ENCODE peak calls at places on chromosomes 2 and 18, in four cellular contexts. S, J, D and T are unnamed samples.

GRCh38 chr2:53787911-53788289 is 1.1 kb downstream of the ERLEC1 start:
- DNase-seq in J (peak; percentile 27), S (no peak), D (no peak), T (no peak)

GRCh38 chr2:12819098-12819465 is 102.3 kb downstream of the TRIB2 start:
- DNase-seq in J (no peak), S (no peak), D (no peak), T (no peak)

GRCh38 chr2:10285578-10286198 is 17.0 kb upstream of the HPCAL1 start:
- DNase-seq in J (peak; percentile 77), S (peak; percentile 71), D (peak; percentile 33), T (no peak)

GRCh38 chr2:138335036-138335435 is 166.5 kb upstream of the SPOPL start:
- DNase-seq in S (no peak), D (no peak), J (no peak), T (no peak)

GRCh38 chr2:162067596-162067995 is 6.4 kb downstream of the DPP4 start:
- DNase-seq in D (no peak), S (no peak), J (no peak), T (no peak)

GRCh38 chr2:147045113-147045512 is 799.7 kb upstream of the ACVR2A start:
- DNase-seq in S (peak; percentile 26), D (no peak), J (peak; percentile 45), T (peak; percentile 8)

GRCh38 chr2:129133692-129134641 is 815.3 kb upstream of the HS6ST1 start:
- DNase-seq in S (no peak), J (no peak), D (no peak), T (no peak)

GRCh38 chr2:152548996-152549395 is 168.3 kb downstream of the PRPF40A start:
- DNase-seq in J (no peak), S (no peak), D (no peak), T (no peak)

GRCh38 chr2:114192362-114192761 is 250.1 kb upstream of the DPP10 start:
- DNase-seq in D (no peak), S (no peak), J (no peak), T (no peak)

GRCh38 chr2:230899786-230900185 is 25.3 kb downstream of the GPR55 start:
- DNase-seq in J (no peak), S (no peak), D (no peak), T (no peak)

GRCh38 chr2:239392072-239392357 is 8.8 kb downstream of the HDAC4 start:
- DNase-seq in D (no peak), S (no peak), J (no peak), T (no peak)

GRCh38 chr18:9516437-9517064 is 41.2 kb downstream of the RALBP1 start:
- DNase-seq in S (peak; percentile 8), J (peak; percentile 14), D (peak; percentile 51), T (no peak)

GRCh38 chr18:13500891-13501887 is 225.2 kb downstream of the FAM210A start:
- DNase-seq in S (no peak), D (no peak), J (no peak), T (no peak)

GRCh38 chr2:106638043-106638442 is 150.9 kb downstream of the CD8B2 start:
- DNase-seq in D (no peak), S (no peak), J (no peak), T (no peak)

GRCh38 chr2:152729844-152730243 is 11.4 kb downstream of the ARL6IP6 start:
- DNase-seq in J (no peak), S (no peak), D (no peak), T (no peak)

GRCh38 chr18:48728204-48728833 is 189.5 kb downstream of the CTIF start:
- DNase-seq in S (no peak), D (no peak), J (no peak), T (no peak)

GRCh38 chr2:24313744-24314632 is 46.3 kb downstream of the ITSN2 start:
- DNase-seq in J (no peak), D (no peak), S (no peak), T (no peak)

GRCh38 chr2:160210599-160211138 is 10.6 kb upstream of the ITGB6 start:
- DNase-seq in D (peak; percentile 80), J (peak; percentile 60), S (peak; percentile 68), T (no peak)
- TF ChIP-seq TCF7L2 in D (no peak), J (no peak), S (no peak), T (no peak)

GRCh38 chr2:70886541-70886987 is 49.1 kb upstream of the ATP6V1B1 start:
- DNase-seq in D (no peak), J (no peak), S (no peak), T (no peak)

GRCh38 chr2:70887208-70887549 is 48.5 kb upstream of the ATP6V1B1 start:
- DNase-seq in J (no peak), S (no peak), D (no peak), T (no peak)

GRCh38 chr2:70888389-70888924 is 47.2 kb upstream of the ATP6V1B1 start:
- DNase-seq in D (no peak), J (no peak), S (no peak), T (no peak)

GRCh38 chr2:70888925-70889715 is 46.6 kb upstream of the ATP6V1B1 start:
- DNase-seq in J (no peak), S (no peak), D (no peak), T (no peak)

GRCh38 chr2:70887550-70888229 is 48.0 kb upstream of the ATP6V1B1 start:
- DNase-seq in D (peak; percentile 42), S (no peak), J (no peak), T (no peak)
- H3K4me3 ChIP-seq in D (no peak overlapping the region), S (no peak overlapping the region), J (peak overlapping the region; percentile 54), T (peak overlapping the region; percentile 52)

GRCh38 chr2:42361728-42362298 is 796 bp upstream of the COX7A2L start:
- DNase-seq in S (no peak), J (no peak), D (no peak), T (no peak)

GRCh38 chr2:42360890-42361727 is at the start of gene COX7A2L:
- DNase-seq in D (peak; percentile 99), S (peak; percentile 92), J (peak; percentile 96), T (peak; percentile 93)

GRCh38 chr2:42360493-42360889 is 526 bp downstream of the COX7A2L start:
- DNase-seq in D (no peak), S (no peak), J (no peak), T (no peak)

GRCh38 chr2:42359304-42359749 is 1.7 kb downstream of the COX7A2L start:
- DNase-seq in D (no peak), J (no peak), S (no peak), T (peak; percentile 8)

DNA sequence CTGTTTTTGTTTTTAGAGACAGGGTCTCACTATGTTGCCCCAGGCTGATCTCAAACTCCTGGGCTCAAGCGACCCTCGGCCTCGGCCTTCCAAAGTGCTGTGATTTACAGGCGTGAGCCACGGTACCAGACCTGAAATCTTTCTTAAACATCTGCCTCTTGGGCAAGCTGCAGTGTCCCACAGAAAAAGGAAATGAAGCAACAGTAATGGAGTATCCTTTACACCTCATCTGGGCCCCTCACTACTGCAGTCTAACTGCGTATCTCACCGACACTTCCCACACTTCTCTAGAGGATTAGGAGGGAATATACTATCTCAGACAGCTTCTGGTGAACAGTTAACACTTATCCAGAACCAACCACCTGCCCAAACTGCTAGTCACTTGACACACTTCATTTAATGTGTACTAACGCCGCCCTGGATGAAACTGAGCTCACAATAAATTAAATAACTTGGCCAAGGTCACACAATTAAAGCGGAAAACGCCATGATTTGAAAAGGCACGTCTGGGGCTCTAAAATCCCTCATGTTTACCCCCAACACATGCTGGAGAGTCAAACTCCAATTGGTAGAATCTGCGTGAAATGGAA is 1.0 kb downstream of the COX7A2L start:
- DNase-seq in J (no peak), D (peak; percentile 45), S (no peak), T (no peak)
- TF ChIP-seq SIN3A in J (no peak), D (no peak), S (no peak), T (no peak)

DNA sequence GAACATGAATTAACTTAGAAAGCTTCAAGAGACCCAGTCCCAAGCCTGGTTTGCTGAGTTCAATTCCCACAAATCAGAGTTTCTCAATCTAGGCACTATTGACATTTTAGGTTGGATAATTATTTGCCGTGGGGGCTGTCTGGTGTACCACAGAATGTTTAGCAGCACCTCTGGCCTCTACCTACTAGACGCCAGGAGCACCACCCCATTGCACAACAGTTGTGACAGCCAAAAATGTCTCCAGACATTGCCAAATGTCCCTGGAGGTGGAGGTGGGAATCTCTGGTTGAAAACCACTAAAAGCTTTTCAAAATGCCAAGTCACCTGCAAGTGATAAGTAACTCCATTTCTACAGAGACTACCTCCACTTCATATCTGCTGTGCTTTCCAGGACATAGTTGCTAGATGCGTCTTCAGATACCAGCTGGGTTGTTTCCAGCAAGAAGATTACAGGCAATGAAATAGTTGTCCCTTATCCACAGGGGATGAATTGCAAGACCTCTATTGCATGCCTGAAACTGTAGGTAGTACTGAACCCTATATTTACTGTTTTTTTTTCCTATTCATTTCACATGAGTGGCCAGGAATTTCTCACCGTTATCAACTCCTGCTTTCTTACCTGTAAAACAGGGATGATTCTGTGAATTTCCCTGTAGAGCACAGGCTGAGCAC is 554.3 kb downstream of the ZEB2 start:
- DNase-seq in S (no peak), D (no peak), J (no peak), T (no peak)
- TF ChIP-seq TCF7L2 in S (no peak), D (no peak), J (no peak), T (no peak)

GRCh38 chr2:42786561-42787345 is 5.6 kb downstream of the HAAO start:
- DNase-seq in S (no peak), J (no peak), D (no peak), T (no peak)
- H3K4me3 ChIP-seq in S (no peak overlapping the region), J (no peak overlapping the region), D (no peak overlapping the region), T (no peak overlapping the region)

DNA sequence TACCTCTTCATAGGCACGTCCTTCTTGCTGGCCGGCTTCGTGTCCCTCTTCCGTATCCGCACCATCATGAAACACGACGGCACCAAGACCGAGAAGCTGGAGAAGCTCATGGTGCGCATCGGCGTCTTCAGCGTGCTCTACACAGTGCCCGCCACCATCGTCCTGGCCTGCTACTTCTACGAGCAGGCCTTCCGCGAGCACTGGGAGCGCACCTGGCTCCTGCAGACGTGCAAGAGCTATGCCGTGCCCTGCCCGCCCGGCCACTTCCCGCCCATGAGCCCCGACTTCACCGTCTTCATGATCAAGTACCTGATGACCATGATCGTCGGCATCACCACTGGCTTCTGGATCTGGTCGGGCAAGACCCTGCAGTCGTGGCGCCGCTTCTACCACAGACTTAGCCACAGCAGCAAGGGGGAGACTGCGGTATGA is 2.3 kb downstream of the FZD7 start:
- DNase-seq in S (no peak), D (no peak), J (no peak), T (no peak)
- TF ChIP-seq SIN3A in S (no peak), D (no peak), J (no peak), T (no peak)

GRCh38 chr18:79397288-79397829 is 1.6 kb downstream of the NFATC1 start:
- DNase-seq in J (no peak), S (no peak), D (no peak), T (no peak)
- TF ChIP-seq TCF7L2 in J (no peak), S (no peak), D (no peak), T (no peak)